ENCODE peak calls at places on chromosome 5, in six cellular contexts. I is IMR-90, H is H1, Z is neuronal stem cell, Q is H9, S is trophoblast cell. G is an unnamed sample. For H3K27me3, the result is how much of the 10 kb centered on the place peaks cover.

GRCh38 chr5:103744159-103744558 is 181.6 kb upstream of the NUDT12 start:
- DNase-seq in I (peak), H (no peak), Z (no peak), Q (no peak), S (no peak), G (no peak)

GRCh38 chr5:134242146-134242545 is 16.3 kb upstream of the PPP2CA start:
- DNase-seq in I (peak), H (no peak), Z (no peak), Q (no peak), S (no peak), G (peak)

GRCh38 chr5:168852329-168852728 is 273.2 kb upstream of the PANK3 start:
- DNase-seq in I (no peak), H (no peak), Z (no peak), Q (no peak), S (no peak), G (no peak)

GRCh38 chr5:65790371-65791163 is 68.6 kb downstream of the NLN start:
- DNase-seq in I (no peak), H (no peak), Z (no peak), Q (no peak), S (no peak), G (no peak)

GRCh38 chr5:149153751-149154610 is 12.7 kb downstream of the ABLIM3 start:
- DNase-seq in I (peak), H (no peak), Z (no peak), Q (no peak), S (no peak), G (peak)

GRCh38 chr5:170164087-170164486 is 58.4 kb downstream of the FOXI1 start:
- DNase-seq in I (no peak), H (no peak), Z (no peak), Q (no peak), S (no peak), G (no peak)

GRCh38 chr5:118990582-118990981 is 2.2 kb upstream of the DTWD2 start:
- DNase-seq in I (no peak), H (no peak), Z (no peak), Q (no peak), S (peak), G (no peak)

GRCh38 chr5:154829589-154830218 is 20.7 kb downstream of the FAXDC2 start:
- DNase-seq in I (peak), H (no peak), Z (no peak), Q (no peak), S (no peak), G (no peak)

GRCh38 chr5:93154551-93154950 is 426.5 kb downstream of the NR2F1-AS1 start:
- DNase-seq in I (peak), H (no peak), Z (no peak), Q (no peak), S (no peak), G (no peak)

GRCh38 chr5:71528206-71528605 is 58.9 kb upstream of the MCCC2 start:
- DNase-seq in I (peak), H (no peak), Z (no peak), Q (no peak), S (no peak), G (peak)

GRCh38 chr5:139896718-139897117 is 101.1 kb downstream of the PSD2 start:
- DNase-seq in I (no peak), H (no peak), Z (no peak), Q (no peak), S (no peak), G (no peak)
- H3K27me3 ChIP-seq in I (half or more), H (under half), Z (half or more), Q (under half), S (under half), G (half or more)

DNA sequence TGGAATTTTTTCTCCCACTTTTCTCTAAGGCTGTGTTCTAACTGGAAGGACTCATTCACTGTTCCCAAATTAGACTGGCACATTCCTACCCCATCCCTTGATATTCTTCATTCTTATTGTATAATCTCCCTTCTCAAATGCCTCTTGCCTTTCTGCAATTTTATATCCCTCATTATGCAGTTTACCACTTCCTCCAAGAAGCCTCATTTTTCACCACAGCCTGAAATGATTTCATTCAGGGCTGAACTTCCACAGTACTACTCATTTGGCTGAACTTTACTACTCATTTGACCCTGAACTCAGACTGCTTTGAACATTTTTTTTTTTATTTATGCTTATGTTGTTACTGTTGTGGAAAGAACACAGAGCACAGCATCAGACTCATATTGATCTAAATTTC is 32.7 kb downstream of the GRIA1 start:
- DNase-seq in I (peak), H (no peak), Z (no peak), Q (no peak), S (no peak), G (peak)
- H4K91ac ChIP-seq in I (peak), H (no peak), Z (no peak), Q (no peak), S (no peak), G (no peak)

DNA sequence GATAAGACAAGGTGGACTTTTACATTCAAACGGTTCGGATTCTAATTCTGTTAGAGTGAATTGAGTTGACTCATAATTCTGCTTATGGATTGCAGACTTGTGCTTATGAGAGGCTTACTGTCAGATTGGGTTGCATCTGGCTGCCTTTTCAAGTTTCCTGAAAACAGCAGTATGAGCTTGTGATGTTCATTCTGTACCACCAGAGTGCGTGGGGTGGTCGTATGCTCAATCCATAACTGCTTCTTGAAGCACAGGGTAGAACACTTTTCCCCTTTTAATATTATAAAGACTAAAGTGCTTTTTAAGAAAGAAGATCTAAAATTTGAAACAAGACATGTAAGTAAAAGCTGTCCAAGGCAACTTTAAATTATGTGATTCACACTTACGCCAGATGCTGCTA is 253.2 kb upstream of the ARRDC3 start:
- DNase-seq in I (no peak), H (no peak), Z (no peak), Q (no peak), S (no peak), G (no peak)
- H3K27me3 ChIP-seq in I (under half), H (under half), Z (under half), Q (under half), S (under half), G (under half)

DNA sequence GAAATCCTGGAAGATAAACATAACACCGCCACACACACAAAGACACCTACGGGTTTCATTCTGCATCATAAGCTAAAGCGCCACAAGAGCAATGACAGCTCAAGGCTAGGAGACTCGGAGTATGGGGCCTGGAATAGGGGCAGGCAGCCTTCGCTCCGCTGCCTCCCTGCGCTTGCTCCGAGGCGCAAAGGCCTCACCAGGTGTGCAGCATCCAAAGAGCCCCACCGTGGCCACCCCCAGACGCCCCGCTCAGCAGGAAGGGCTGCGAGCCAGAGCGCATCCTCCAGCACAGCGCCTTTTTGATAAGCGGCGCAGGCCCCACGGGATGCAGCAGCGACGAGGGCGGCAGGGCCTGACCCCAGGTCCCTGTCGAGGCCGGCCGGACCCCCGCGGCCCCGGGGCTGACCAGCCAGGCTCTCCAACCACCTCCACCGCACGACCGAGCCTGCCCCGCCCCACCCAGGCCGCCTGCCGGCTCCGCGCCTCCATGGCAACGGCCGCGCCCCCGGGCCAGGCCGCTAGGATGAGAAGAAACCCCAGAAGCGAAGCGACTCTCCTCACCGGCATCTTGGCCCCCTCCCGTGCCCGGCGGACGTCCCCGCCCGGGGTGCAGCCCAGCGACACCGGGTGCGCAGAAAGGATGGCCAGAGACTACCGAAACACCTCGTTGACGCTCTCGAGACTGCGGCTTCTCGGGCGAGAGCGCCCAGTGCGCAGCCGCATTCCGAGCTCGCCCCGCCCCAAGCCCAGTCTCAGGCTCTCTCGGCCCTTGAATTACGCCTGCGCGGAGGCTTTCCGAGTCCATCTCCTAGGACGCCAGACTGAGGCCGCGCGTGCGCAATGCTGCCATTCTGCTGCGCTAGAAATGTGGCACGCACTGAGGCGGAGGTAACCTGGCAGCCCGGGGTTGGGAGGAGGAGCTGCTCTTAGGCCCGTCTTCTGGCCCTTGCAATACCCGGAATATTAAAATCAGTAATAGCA is at the start of gene KIF3A:
- DNase-seq in I (peak), H (peak), Z (peak), Q (peak), S (peak), G (peak)
- H4K91ac ChIP-seq in I (peak), H (no peak), Z (no peak), Q (no peak), S (peak), G (peak)

GRCh38 chr5:2168601-2169416 is 286.1 kb upstream of the IRX4 start:
- DNase-seq in I (no peak), H (no peak), Z (no peak), Q (no peak), S (no peak), G (no peak)
- H3K27me3 ChIP-seq in I (under half), H (under half), Z (under half), Q (under half), S (under half), G (under half)

GRCh38 chr5:86118542-86118941 is 499.2 kb upstream of the COX7C start:
- DNase-seq in I (no peak), H (no peak), Z (no peak), Q (no peak), S (no peak), G (no peak)
- H4K91ac ChIP-seq in I (no peak), H (no peak), Z (no peak), Q (no peak), S (no peak), G (no peak)

G was measured in mesenchymal stem cell.